ENCODE peak calls at places on chromosome 20, in ten cellular contexts. Z is ELR; N is amniotic stem cell; A is fibroblast of gingiva; U is 8988T; Y is H7; K is RWPE1; I is activated T-cell treated with anti-CD3 and anti-CD28 coated beads, Interleukin-2, amount 50 U/mL, for 72 hours; F is NCI-H1105 treated with DMSO at 0.1 percent for 48 hours; V is Panc1. T is an unnamed sample.

GRCh38 chr20:63290677-63291472 is 2.1 kb upstream of the COL20A1 start:
- DNase-seq in U (peak; percentile 100), A (peak; percentile 16), I (peak; percentile 81), K (peak; percentile 80), Z (peak; percentile 50), Y (peak; percentile 99), F (peak; percentile 33), N (no peak), V (no peak), T (peak; percentile 41)

GRCh38 chr20:46434597-46434996 is 28.2 kb upstream of the ELMO2 start:
- DNase-seq in Y (no peak), I (no peak), A (no peak), U (no peak), N (no peak), K (no peak), F (no peak), Z (no peak), V (no peak), T (no peak)

GRCh38 chr20:25315418-25316210 is 67.7 kb downstream of the PYGB start:
- DNase-seq in V (no peak), I (no peak), F (no peak), U (no peak), K (peak; percentile 61), Y (peak; percentile 26), Z (peak; percentile 65), A (no peak), N (no peak), T (peak; percentile 5)

GRCh38 chr20:43941476-43942212 is 27.0 kb downstream of the TOX2 start:
- DNase-seq in U (no peak), K (peak; percentile 70), F (no peak), I (no peak), N (no peak), A (no peak), Y (no peak), Z (peak; percentile 56), V (no peak), T (peak; percentile 27)

GRCh38 chr20:1838479-1839279 is 56.5 kb upstream of the SIRPA start:
- DNase-seq in A (no peak), Z (no peak), U (no peak), Y (peak; percentile 62), V (no peak), F (peak; percentile 51), N (no peak), K (no peak), I (no peak), T (no peak)

GRCh38 chr20:62428008-62428384 is 657 bp upstream of the RBBP8NL start:
- DNase-seq in Z (no peak), F (no peak), V (no peak), Y (no peak), A (no peak), I (no peak), N (no peak), K (no peak), U (no peak), T (peak; percentile 61)

GRCh38 chr20:51526754-51527153 is 15.8 kb downstream of the NFATC2 start:
- DNase-seq in Z (no peak), V (no peak), Y (no peak), U (no peak), K (no peak), N (no peak), A (no peak), I (no peak), F (peak; percentile 34), T (no peak)

GRCh38 chr20:63934271-63935068 is 21.7 kb downstream of the UCKL1 start:
- DNase-seq in N (no peak), F (no peak), K (no peak), Y (peak; percentile 92), U (peak; percentile 68), I (no peak), A (no peak), Z (no peak), V (no peak), T (no peak)

GRCh38 chr20:877814-878213 is 38.3 kb downstream of the ANGPT4 start:
- DNase-seq in I (no peak), Z (no peak), A (no peak), U (no peak), V (no peak), F (no peak), N (no peak), K (no peak), Y (no peak), T (no peak)

GRCh38 chr20:62163986-62164762 is 18.7 kb upstream of the MTG2 start:
- DNase-seq in I (no peak), U (no peak), K (no peak), V (no peak), Y (no peak), F (no peak), A (no peak), Z (no peak), N (no peak), T (no peak)

GRCh38 chr20:47713941-47714450 is 71.3 kb downstream of the SULF2 start:
- DNase-seq in V (no peak), A (no peak), Z (no peak), I (no peak), K (no peak), Y (no peak), U (no peak), F (no peak), N (no peak), T (no peak)

T was measured in transverse colon.